ENCODE peak calls at places on chromosomes 4 and X, in four cellular contexts. U, P, O and R are unnamed samples.
A peak's percentile ranks its signal among the peaks of the same experiment; 100 is the strongest.

GRCh38 chr4:182017038-182017437 is 226.2 kb upstream of the TENM3 start:
- DNase-seq in U (no peak), P (no peak), O (no peak), R (no peak)

GRCh38 chr4:79516114-79516513 is 108.1 kb upstream of the GK2 start:
- DNase-seq in U (no peak), P (no peak), O (no peak), R (no peak)

GRCh38 chrX:29746326-29746725 is 469.0 kb upstream of the MAGEB2 start:
- DNase-seq in U (no peak), P (no peak), O (no peak), R (no peak)

GRCh38 chr4:74768857-74769525 is 25.3 kb downstream of the BTC start:
- DNase-seq in U (peak; percentile 32), P (no peak), O (no peak), R (no peak)

GRCh38 chr4:165751882-165752281 is 121.2 kb upstream of the TLL1 start:
- DNase-seq in U (no peak), P (no peak), O (no peak), R (no peak)

GRCh38 chr4:164977243-164978164 is at the start of gene TRIM61:
- DNase-seq in U (no peak), P (peak; percentile 80), O (no peak), R (no peak)

GRCh38 chr4:141328550-141329173 is 108.0 kb downstream of the ZNF330 start:
- DNase-seq in U (no peak), P (no peak), O (no peak), R (no peak)

GRCh38 chrX:115400960-115401359 is 111.4 kb downstream of the LUZP4 start:
- DNase-seq in U (no peak), P (peak; percentile 14), O (no peak), R (no peak)

GRCh38 chr4:20326977-20327376 is 75.3 kb downstream of the SLIT2 start:
- DNase-seq in U (no peak), P (no peak), O (no peak), R (no peak)

GRCh38 chr4:183789657-183790056 is 115.5 kb upstream of the STOX2 start:
- DNase-seq in U (no peak), P (no peak), O (no peak), R (no peak)

GRCh38 chr4:18882468-18882867 is 860.9 kb upstream of the LCORL start:
- DNase-seq in U (peak; percentile 1), P (no peak), O (no peak), R (no peak)

GRCh38 chrX:17591741-17592110 is 145.6 kb upstream of the SCML1 start:
- DNase-seq in U (no peak), P (no peak), O (no peak), R (no peak)

GRCh38 chrX:48278958-48279357 is 23.8 kb downstream of the SSX1 start:
- DNase-seq in U (peak; percentile 0), P (peak; percentile 13), O (peak; percentile 48), R (peak; percentile 8)

GRCh38 chrX:102185967-102186720 is 29.0 kb upstream of the TCP11X1 start:
- DNase-seq in U (no peak), P (no peak), O (no peak), R (no peak)

GRCh38 chrX:20067709-20068315 is 48.9 kb downstream of the MAP7D2 start:
- DNase-seq in U (no peak), P (no peak), O (no peak), R (no peak)

GRCh38 chrX:118839334-118839958 is 15.8 kb downstream of the ZCCHC12 start:
- DNase-seq in U (peak; percentile 58), P (peak; percentile 91), O (peak; percentile 78), R (peak; percentile 61)

GRCh38 chrX:16882702-16883486 is 12.7 kb upstream of the RBBP7 start:
- DNase-seq in U (peak; percentile 44), P (peak; percentile 64), O (peak; percentile 59), R (peak; percentile 73)

GRCh38 chrX:63713510-63713909 is 71.5 kb downstream of the ARHGEF9 start:
- DNase-seq in U (no peak), P (peak; percentile 9), O (no peak), R (no peak)

GRCh38 chrX:57587607-57588006 is 4.2 kb upstream of the ZXDB start:
- DNase-seq in U (no peak), P (no peak), O (no peak), R (no peak)

GRCh38 chrX:68498044-68498507 is 775 bp upstream of the YIPF6 start:
- DNase-seq in U (peak; percentile 19), P (no peak), O (no peak), R (no peak)

GRCh38 chrX:81957900-81958545 is 756.1 kb downstream of the SH3BGRL start:
- DNase-seq in U (no peak), P (no peak), O (no peak), R (peak; percentile 17)

GRCh38 chr4:11158971-11159370 is 269.7 kb downstream of the HS3ST1 start:
- DNase-seq in U (no peak), P (no peak), O (no peak), R (no peak)

GRCh38 chr4:22485751-22486150 is 30.1 kb downstream of the ADGRA3 start:
- DNase-seq in U (no peak), P (no peak), O (no peak), R (no peak)

GRCh38 chr4:20253799-20254409 is 2.2 kb downstream of the SLIT2 start:
- DNase-seq in U (no peak), P (peak; percentile 24), O (no peak), R (no peak)

GRCh38 chr4:13733817-13734216 is 106.3 kb upstream of the BOD1L1 start:
- DNase-seq in U (no peak), P (no peak), O (no peak), R (no peak)

GRCh38 chr4:128858875-128859696 is 49.6 kb downstream of the JADE1 start:
- DNase-seq in U (no peak), P (no peak), O (no peak), R (no peak)

GRCh38 chr4:76301068-76301774 is 5.3 kb upstream of the STBD1 start:
- DNase-seq in U (peak; percentile 91), P (no peak), O (peak; percentile 72), R (peak; percentile 17)

GRCh38 chrX:84710611-84711010 is 208.4 kb upstream of the HDX start:
- DNase-seq in U (no peak), P (no peak), O (no peak), R (no peak)

GRCh38 chr4:87118826-87119225 is 101.6 kb downstream of the KLHL8 start:
- DNase-seq in U (no peak), P (no peak), O (no peak), R (no peak)

GRCh38 chrX:119240356-119240755 is 4.3 kb downstream of the PGRMC1 start:
- DNase-seq in U (no peak), P (no peak), O (no peak), R (no peak)

GRCh38 chr4:168569066-168569908 is 72.4 kb downstream of the PALLD start:
- DNase-seq in U (peak; percentile 1), P (no peak), O (peak; percentile 34), R (peak; percentile 55)

GRCh38 chrX:10259716-10260115 is 102.9 kb downstream of the CLCN4 start:
- DNase-seq in U (no peak), P (no peak), O (no peak), R (no peak)

GRCh38 chr4:153008578-153009199 is 72.6 kb downstream of the FHDC1 start:
- DNase-seq in U (no peak), P (no peak), O (no peak), R (no peak)

GRCh38 chr4:76624271-76624681 is 189.2 kb downstream of the SHROOM3 start:
- DNase-seq in U (no peak), P (no peak), O (no peak), R (peak; percentile 19)

GRCh38 chrX:9221714-9222113 is 187.8 kb upstream of the FAM9B start:
- DNase-seq in U (no peak), P (no peak), O (no peak), R (no peak)

GRCh38 chrX:9222299-9222698 is 188.4 kb upstream of the FAM9B start:
- DNase-seq in U (no peak), P (no peak), O (no peak), R (no peak)

GRCh38 chrX:9231491-9231890 is 197.6 kb upstream of the FAM9B start:
- DNase-seq in U (no peak), P (no peak), O (no peak), R (no peak)

GRCh38 chrX:9227276-9227675 is 193.3 kb upstream of the FAM9B start:
- DNase-seq in U (no peak), P (no peak), O (no peak), R (no peak)
- TF ChIP-seq ELF4 in U (no peak), P (no peak), O (no peak), R (no peak)

GRCh38 chr4:185470503-185471195 is 884 bp downstream of the CCDC110 start:
- DNase-seq in U (peak; percentile 4), P (no peak), O (peak; percentile 16), R (no peak)
- TF ChIP-seq ELF4 in U (no peak), P (no peak), O (no peak), R (no peak)

DNA sequence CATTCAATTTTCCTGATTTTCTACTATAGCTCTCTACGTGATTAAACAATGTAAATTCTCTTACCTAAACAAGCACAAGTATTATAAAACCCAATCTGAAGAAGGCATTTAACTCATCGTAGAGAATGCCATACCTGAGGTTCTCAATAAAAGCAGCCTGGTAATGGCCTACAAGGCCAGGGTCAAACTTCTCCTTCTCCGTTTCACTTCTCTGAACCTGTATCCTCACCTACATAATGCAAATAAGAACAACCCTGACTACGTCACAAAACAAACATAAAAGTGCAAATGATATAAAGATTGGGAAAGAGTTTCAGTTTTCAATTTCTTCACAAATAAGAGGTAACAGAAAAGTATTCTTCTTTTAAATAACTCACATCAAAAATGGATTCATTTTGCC is 55.6 kb upstream of the STS start:
- DNase-seq in U (no peak), P (no peak), O (no peak), R (no peak)
- TF ChIP-seq ELF4 in U (no peak), P (no peak), O (no peak), R (no peak)

GRCh38 chrX:23661671-23662070 is 5.6 kb upstream of the PRDX4 start:
- DNase-seq in U (no peak), P (no peak), O (no peak), R (no peak)
- TF ChIP-seq ELF4 in U (no peak), P (no peak), O (no peak), R (no peak)

GRCh38 chr4:105061136-105061696 is 85.5 kb upstream of the TET2 start:
- DNase-seq in U (peak; percentile 2), P (no peak), O (no peak), R (no peak)
- TF ChIP-seq ELF4 in U (no peak), P (no peak), O (no peak), R (no peak)

GRCh38 chrX:46979340-46979739 is 67.1 kb downstream of the JADE3 start:
- DNase-seq in U (no peak), P (no peak), O (no peak), R (no peak)
- TF ChIP-seq ELF4 in U (no peak), P (no peak), O (no peak), R (no peak)

DNA sequence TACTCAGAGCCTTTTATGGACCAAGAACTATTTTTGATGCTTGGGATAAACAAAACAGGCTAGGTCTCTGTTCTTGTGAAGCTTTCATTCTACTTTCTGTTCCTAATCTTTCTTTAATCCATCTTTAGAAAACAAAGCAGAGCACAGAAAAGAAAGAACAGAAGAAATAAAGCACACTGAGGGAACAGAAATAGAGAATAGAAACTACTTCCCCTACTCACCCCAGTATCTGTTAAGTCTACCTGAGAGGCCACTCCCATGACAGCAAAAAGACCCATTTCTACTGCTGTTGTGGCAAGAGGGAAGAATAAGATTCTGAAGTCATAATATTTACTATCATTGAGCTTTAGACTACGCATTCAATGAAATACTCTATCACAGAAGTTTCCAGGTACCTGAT is 9.2 kb downstream of the RFC1 start:
- DNase-seq in U (no peak), P (no peak), O (no peak), R (no peak)
- TF ChIP-seq ELF4 in U (no peak), P (no peak), O (no peak), R (no peak)

GRCh38 chr4:73037057-73037456 is 32.5 kb downstream of the COX18 start:
- DNase-seq in U (no peak), P (no peak), O (no peak), R (no peak)
- TF ChIP-seq ELF4 in U (no peak), P (no peak), O (no peak), R (no peak)